ENCODE peak calls at places on chromosomes 12 and 14, in four cellular contexts. K is T1000; D is NCI-H1092 treated with DMSO at 0.1 percent for 48 hours; S is stimulated activated CD4-positive, alpha-beta T cell treated with anti-CD3 and anti-CD28 coated beads, Interleukin-15, amount 100 ng/mL, for 1 hour. I is an unnamed sample.

GRCh38 chr12:2306686-2307249 is 254.0 kb downstream of the CACNA1C start:
- DNase-seq in K (no peak), S (no peak), D (no peak), I (no peak)

GRCh38 chr14:21543426-21544350 is 17.5 kb upstream of the SALL2 start:
- DNase-seq in D (peak), K (no peak), S (no peak), I (no peak)

GRCh38 chr12:88570103-88570502 is 10.2 kb downstream of the KITLG start:
- DNase-seq in S (no peak), D (no peak), K (no peak), I (no peak)

GRCh38 chr14:69559581-69560011 is 15.1 kb downstream of the CCDC177 start:
- DNase-seq in K (no peak), D (peak), S (no peak), I (peak)

GRCh38 chr12:131896080-131896810 is 1.8 kb downstream of the ULK1 start:
- DNase-seq in D (peak), S (peak), K (peak), I (peak)

GRCh38 chr12:62191747-62192485 is 68.3 kb upstream of the USP15 start:
- DNase-seq in S (no peak), D (no peak), K (peak), I (no peak)

GRCh38 chr12:107126688-107127481 is 33.5 kb upstream of the CRY1 start:
- DNase-seq in K (no peak), D (peak), S (no peak), I (no peak)

GRCh38 chr14:67618617-67619063 is 1.1 kb upstream of the ARG2 start:
- DNase-seq in S (no peak), K (no peak), D (peak), I (no peak)

GRCh38 chr12:53750812-53751335 is 905 bp downstream of the CISTR start:
- DNase-seq in S (no peak), D (peak), K (no peak), I (no peak)

GRCh38 chr12:114547636-114548035 is 136.3 kb downstream of the TBX3 start:
- DNase-seq in S (no peak), K (no peak), D (no peak), I (no peak)

GRCh38 chr14:28676481-28676880 is 90.1 kb upstream of the FOXG1 start:
- DNase-seq in D (no peak), S (no peak), K (no peak), I (no peak)

GRCh38 chr12:107014050-107014449 is 27.1 kb upstream of the MTERF2 start:
- DNase-seq in K (no peak), D (no peak), S (no peak), I (no peak)

GRCh38 chr14:59370158-59370557 is 95.0 kb downstream of the GPR135 start:
- DNase-seq in K (no peak), D (no peak), S (no peak), I (no peak)

GRCh38 chr12:111064982-111065381 is 144.6 kb upstream of the MYL2 start:
- DNase-seq in D (no peak), K (no peak), S (no peak), I (no peak)

GRCh38 chr12:101027200-101027599 is 182.8 kb downstream of the SLC5A8 start:
- DNase-seq in D (no peak), K (no peak), S (no peak), I (no peak)